ENCODE peak calls at places on chromosomes 4 and X, in six cellular contexts. J is brain microvascular endothelial cell, E is osteoblast, W is GM23248, M is dorsolateral prefrontal cortex, Z is lower lobe of right lung. O is an unnamed sample.

GRCh38 chrX:153598541-153599191 is at the start of gene CCNQ:
- DNase-seq in Z (peak; percentile 53), M (no peak), W (peak; percentile 66), J (no peak), E (peak; percentile 86), O (peak; percentile 21)

GRCh38 chr4:7777017-7777710 is 162.5 kb downstream of the AFAP1 start:
- DNase-seq in M (no peak), Z (no peak), W (no peak), E (peak; percentile 51), J (no peak), O (no peak)

GRCh38 chr4:154137320-154137905 is 348.5 kb upstream of the SFRP2 start:
- DNase-seq in E (no peak), J (no peak), M (no peak), Z (no peak), W (no peak), O (no peak)

GRCh38 chr4:47669946-47670345 is 167.9 kb downstream of the CORIN start:
- DNase-seq in E (peak; percentile 19), W (no peak), M (no peak), Z (no peak), J (peak; percentile 58), O (no peak)

GRCh38 chr4:38166768-38167167 is 206.6 kb downstream of the PTTG2 start:
- DNase-seq in M (no peak), E (no peak), J (no peak), Z (no peak), W (no peak), O (no peak)

GRCh38 chrX:78625292-78625909 is 33.7 kb downstream of the RTL3 start:
- DNase-seq in W (no peak), J (no peak), E (no peak), Z (no peak), M (no peak), O (no peak)

GRCh38 chrX:139882299-139882698 is 50.6 kb downstream of the ATP11C start:
- DNase-seq in E (peak; percentile 54), M (no peak), W (peak; percentile 7), Z (no peak), J (no peak), O (no peak)

GRCh38 chr4:181601118-181601517 is 642.1 kb upstream of the TENM3 start:
- DNase-seq in Z (no peak), M (no peak), W (peak; percentile 4), J (no peak), E (no peak), O (no peak)

GRCh38 chr4:2619459-2619858 is 83.0 kb downstream of the FAM193A start:
- DNase-seq in M (no peak), J (no peak), E (no peak), W (no peak), Z (no peak), O (no peak)

GRCh38 chrX:281166-281999 is at the start of gene PLCXD1:
- DNase-seq in M (no peak), Z (peak; percentile 49), J (no peak), E (peak; percentile 96), W (peak; percentile 28), O (no peak)

GRCh38 chr4:72318771-72319170 is 250.2 kb downstream of the ADAMTS3 start:
- DNase-seq in J (no peak), W (peak; percentile 72), M (no peak), E (no peak), Z (no peak), O (no peak)

GRCh38 chr4:6224725-6225124 is 24.4 kb upstream of the JAKMIP1 start:
- DNase-seq in J (no peak), E (no peak), W (no peak), Z (no peak), M (no peak), O (no peak)

GRCh38 chr4:131540256-131540655 is 1608.8 kb upstream of the PCDH10 start:
- DNase-seq in Z (no peak), J (no peak), W (no peak), M (no peak), E (no peak), O (no peak)

GRCh38 chr4:148312996-148313490 is 129.2 kb downstream of the NR3C2 start:
- DNase-seq in E (no peak), J (no peak), W (no peak), Z (no peak), M (no peak), O (no peak)

DNA sequence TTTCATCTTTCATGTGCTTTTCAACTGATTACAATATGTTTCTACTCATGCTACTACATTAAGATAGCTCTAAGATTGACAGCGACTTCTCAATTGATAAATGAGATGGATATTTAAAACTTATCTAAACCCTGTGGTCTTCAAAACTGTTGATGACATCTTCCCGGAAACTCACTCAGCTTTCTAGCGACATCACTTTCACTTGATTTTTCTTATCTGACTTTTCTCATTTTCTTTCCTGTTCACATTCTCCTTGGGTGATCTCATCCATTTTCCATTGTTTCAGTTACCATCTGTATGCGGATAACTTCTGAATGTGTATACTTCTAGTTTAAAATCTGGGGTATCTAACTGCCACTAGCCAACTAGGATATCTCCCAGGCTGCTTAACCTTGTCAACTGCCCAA is 3.1 kb downstream of the POLR2B start:
- DNase-seq in W (peak; percentile 55), E (peak; percentile 80), M (no peak), Z (no peak), J (peak; percentile 53), O (no peak)
- H3K4me3 ChIP-seq in W (peak overlapping the region; percentile 94), E (no peak overlapping the region), M (no peak overlapping the region), Z (no peak overlapping the region), J (no peak overlapping the region), O (no peak overlapping the region)

DNA sequence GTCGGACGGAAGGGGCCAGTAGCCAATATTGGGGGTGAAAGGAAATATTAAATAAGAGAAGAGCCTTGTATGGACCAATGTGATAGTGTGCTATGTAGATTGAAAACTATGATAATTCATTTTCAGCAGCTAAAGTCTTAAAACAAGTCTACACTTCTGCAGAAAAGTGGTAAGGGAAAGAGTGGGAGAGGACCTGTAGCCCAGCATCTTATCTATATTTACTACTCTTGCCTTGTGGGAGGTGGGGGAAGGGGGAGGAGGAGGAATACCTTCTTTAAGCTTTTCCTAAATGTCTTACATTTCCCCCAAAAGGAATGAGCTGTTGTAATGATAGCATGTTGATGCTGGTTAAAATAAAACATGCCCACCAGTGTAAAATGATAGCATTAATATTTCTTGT is 220.0 kb upstream of the SPRY1 start:
- DNase-seq in Z (no peak), E (no peak), J (no peak), W (no peak), M (no peak), O (no peak)
- H3K27ac ChIP-seq in Z (no peak overlapping the region), E (no peak overlapping the region), J (no peak overlapping the region), W (no peak overlapping the region), M (no peak overlapping the region), O (no peak overlapping the region)

GRCh38 chrX:55206152-55206941 is 13.8 kb upstream of the PAGE5 start:
- DNase-seq in J (no peak), Z (no peak), M (no peak), E (no peak), W (no peak), O (no peak)
- H3K4me3 ChIP-seq in J (no peak overlapping the region), Z (no peak overlapping the region), M (no peak overlapping the region), E (no peak overlapping the region), W (no peak overlapping the region), O (no peak overlapping the region)

GRCh38 chr4:76784237-76784636 is 113.7 kb downstream of the SOWAHB start:
- DNase-seq in M (no peak), J (peak; percentile 40), Z (no peak), W (peak; percentile 23), E (peak; percentile 51), O (no peak)
- H3K27ac ChIP-seq in M (no peak overlapping the region), J (peak overlapping the region; percentile 96), Z (no peak overlapping the region), W (peak overlapping the region; percentile 99), E (peak overlapping the region; percentile 98), O (no peak overlapping the region)

DNA sequence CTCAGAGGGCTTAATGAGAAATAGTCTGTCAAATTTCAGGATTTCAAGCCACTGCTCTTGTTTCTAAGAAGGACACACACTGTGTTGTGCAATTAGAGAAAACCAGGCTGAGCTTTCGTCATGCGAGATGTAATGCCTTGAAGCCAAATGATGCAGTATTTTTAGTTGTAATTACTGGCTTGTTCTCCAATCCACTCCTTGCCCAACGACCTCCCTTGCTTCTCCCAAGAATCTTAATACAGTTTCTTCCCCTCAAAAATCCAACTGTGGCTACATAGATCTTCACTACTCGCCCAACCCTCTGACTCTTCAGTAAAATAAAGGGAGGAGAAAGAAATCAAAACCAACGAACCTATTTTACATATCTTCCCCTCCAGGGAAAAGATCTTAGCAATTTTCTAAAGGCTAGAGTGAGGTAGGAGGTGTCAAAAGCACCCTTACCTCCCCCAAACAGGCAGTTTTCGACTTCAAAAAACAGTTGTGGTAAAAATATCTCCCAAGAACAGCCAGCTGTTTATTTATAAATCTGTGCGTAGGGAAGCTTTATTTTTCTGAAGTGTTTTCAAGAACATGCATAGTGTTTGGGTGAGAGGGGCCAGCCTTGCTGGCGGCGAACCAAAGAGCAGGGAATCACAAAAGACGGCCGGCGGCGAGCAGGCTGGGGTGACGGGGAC is 68.7 kb downstream of the MGST2 start:
- DNase-seq in M (no peak), J (no peak), Z (no peak), W (peak; percentile 78), E (peak; percentile 81), O (no peak)
- H3K4me3 ChIP-seq in M (peak overlapping the region; percentile 57), J (peak overlapping the region; percentile 55), Z (peak overlapping the region; percentile 50), W (peak overlapping the region; percentile 79), E (peak overlapping the region; percentile 72), O (peak overlapping the region; percentile 60)

GRCh38 chr4:113445286-113445685 is 316.3 kb downstream of the CAMK2D start:
- DNase-seq in J (peak; percentile 71), W (peak; percentile 96), E (peak; percentile 26), M (no peak), Z (no peak), O (peak; percentile 57)
- H3K27ac ChIP-seq in J (peak overlapping the region; percentile 70), W (peak overlapping the region; percentile 96), E (peak overlapping the region; percentile 94), M (no peak overlapping the region), Z (peak overlapping the region; percentile 1), O (peak overlapping the region; percentile 30)

GRCh38 chr4:139241086-139241783 is 38.8 kb downstream of the MGARP start:
- DNase-seq in E (no peak), J (no peak), W (no peak), Z (no peak), M (no peak), O (no peak)
- H3K4me3 ChIP-seq in E (no peak overlapping the region), J (no peak overlapping the region), W (no peak overlapping the region), Z (no peak overlapping the region), M (no peak overlapping the region), O (no peak overlapping the region)